ENCODE peak calls at places on chromosome 20, in four cellular contexts. F, Z, L and D are unnamed samples.

GRCh38 chr20:37356961-37357371 is 11.0 kb downstream of the SRC start:
- DNase-seq in L (peak; percentile 14), Z (no peak), F (no peak), D (no peak)

GRCh38 chr20:46087161-46087560 is 2.6 kb downstream of the NCOA5 start:
- DNase-seq in L (no peak), F (no peak), Z (no peak), D (no peak)

GRCh38 chr20:19256085-19256484 is 43.6 kb downstream of the SLC24A3 start:
- DNase-seq in F (no peak), L (no peak), Z (no peak), D (no peak)

GRCh38 chr20:19964289-19965263 is 52.6 kb upstream of the NAA20 start:
- DNase-seq in F (no peak), L (no peak), Z (no peak), D (no peak)

GRCh38 chr20:59829415-59830106 is 103.9 kb downstream of the SYCP2 start:
- DNase-seq in F (no peak), Z (no peak), L (no peak), D (no peak)

GRCh38 chr20:2285618-2286017 is 10.2 kb upstream of the TGM3 start:
- DNase-seq in L (no peak), F (no peak), Z (no peak), D (no peak)

GRCh38 chr20:43831496-43832065 is 83.1 kb upstream of the TOX2 start:
- DNase-seq in F (no peak), L (no peak), Z (no peak), D (no peak)

GRCh38 chr20:31837896-31838397 is 7.5 kb downstream of the FOXS1 start:
- DNase-seq in F (no peak), Z (no peak), L (no peak), D (peak; percentile 25)

DNA sequence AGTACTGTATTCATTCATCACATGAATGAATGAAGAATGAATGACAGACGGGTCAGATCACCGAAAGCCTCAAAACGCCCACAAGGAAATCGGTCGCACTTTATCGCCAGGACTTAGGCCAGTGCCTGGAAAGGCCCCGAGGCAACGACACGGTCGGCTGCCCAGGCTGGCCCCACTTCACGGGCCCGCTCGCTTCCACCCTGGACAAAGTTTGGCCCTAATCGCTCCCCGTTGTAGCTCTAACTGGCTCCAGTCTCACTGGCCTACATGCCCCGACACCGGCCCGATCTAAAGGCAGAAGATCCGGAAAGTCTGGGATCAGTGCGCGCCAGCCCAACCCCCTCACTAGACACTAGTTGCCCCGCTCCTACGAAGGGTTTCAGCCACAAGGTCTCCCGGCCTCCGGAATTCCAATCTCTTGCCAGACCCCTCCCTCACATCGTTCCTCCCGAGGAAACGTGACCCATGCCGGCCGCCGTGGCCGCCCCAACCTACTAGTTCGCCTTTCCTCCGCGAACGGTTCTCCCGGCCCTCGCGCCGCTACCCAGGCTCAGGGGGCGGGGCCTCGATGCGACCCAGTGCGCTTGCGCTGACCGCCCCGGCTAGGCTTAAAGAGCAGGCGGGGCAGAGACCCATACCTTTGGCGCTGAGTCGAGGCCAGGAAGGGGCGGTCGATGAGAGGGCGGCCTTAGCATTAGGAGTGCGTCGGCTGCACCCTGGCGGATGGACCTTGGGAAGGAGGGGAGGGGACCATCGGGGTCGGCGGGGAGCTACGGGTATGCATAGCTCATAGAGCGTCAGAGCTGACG is at the start of the genes GSS and MYH7B:
- DNase-seq in L (peak; percentile 96), F (peak; percentile 73), Z (peak; percentile 99), D (peak; percentile 97)
- TF ChIP-seq CTCF in L (peak; percentile 61), F (peak; percentile 70), Z (peak; percentile 68), D (no peak)

GRCh38 chr20:52864895-52865590 is 107.1 kb upstream of the TSHZ2 start:
- DNase-seq in L (no peak), F (no peak), Z (no peak), D (no peak)
- TF ChIP-seq REST in L (no peak), F (no peak), Z (no peak), D (no peak)

GRCh38 chr20:48348022-48348421 is 479.8 kb downstream of the PREX1 start:
- DNase-seq in F (no peak), Z (no peak), L (no peak), D (no peak)

GRCh38 chr20:48352042-48352441 is 475.8 kb downstream of the PREX1 start:
- DNase-seq in Z (no peak), F (no peak), L (no peak), D (no peak)

GRCh38 chr20:48349673-48350072 is 478.1 kb downstream of the PREX1 start:
- DNase-seq in F (no peak), L (no peak), Z (no peak), D (no peak)

GRCh38 chr20:48352628-48353027 is 475.2 kb downstream of the PREX1 start:
- DNase-seq in Z (no peak), L (no peak), F (no peak), D (no peak)

DNA sequence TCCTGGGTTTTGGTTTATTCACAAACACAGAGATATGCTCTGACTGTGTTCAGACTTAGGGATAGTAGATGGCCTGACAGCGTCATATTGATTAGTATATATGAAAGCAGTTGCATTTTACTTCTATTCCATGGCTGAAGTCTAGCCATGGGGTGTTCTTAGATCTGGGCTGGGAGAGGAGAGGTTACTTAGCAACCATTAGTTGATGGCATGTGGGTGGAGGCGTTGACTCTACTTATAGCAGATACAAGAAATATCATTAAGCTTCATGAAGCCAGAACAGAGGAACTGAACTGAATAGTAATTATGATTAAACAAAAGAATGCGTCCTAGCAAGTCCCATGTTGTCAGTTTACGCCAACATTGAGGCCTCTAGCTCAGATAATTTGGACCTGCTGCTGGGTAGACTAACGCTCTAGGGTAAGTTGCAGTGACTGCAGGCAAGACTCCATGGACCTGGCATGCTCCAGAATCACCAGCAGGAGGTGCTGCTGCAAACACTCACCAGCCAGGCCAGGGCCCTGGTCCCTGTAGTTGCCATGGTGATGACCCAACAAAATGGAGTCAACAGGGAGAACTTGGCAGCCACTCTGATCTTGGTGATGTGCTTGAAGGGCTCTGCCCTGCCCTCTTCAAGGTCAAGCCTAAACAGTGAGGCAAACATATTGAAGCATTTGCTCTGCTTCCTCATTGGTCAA is 477.4 kb downstream of the PREX1 start:
- DNase-seq in F (no peak), L (peak; percentile 56), Z (peak; percentile 81), D (peak; percentile 4)
- TF ChIP-seq CTCF in F (peak; percentile 21), L (peak; percentile 32), Z (peak; percentile 79), D (no peak)

GRCh38 chr20:23530937-23531567 is 37.2 kb downstream of the CST9L start:
- DNase-seq in L (no peak), F (no peak), Z (no peak), D (no peak)

GRCh38 chr20:23524146-23524545 is 33.2 kb downstream of the CST8 start:
- DNase-seq in L (no peak), Z (no peak), F (no peak), D (no peak)

GRCh38 chr20:23532533-23532932 is 35.8 kb downstream of the CST9L start:
- DNase-seq in Z (no peak), L (no peak), F (no peak), D (no peak)

GRCh38 chr20:23528867-23529431 is 38.0 kb downstream of the CST8 start:
- DNase-seq in F (no peak), Z (no peak), L (no peak), D (no peak)

DNA sequence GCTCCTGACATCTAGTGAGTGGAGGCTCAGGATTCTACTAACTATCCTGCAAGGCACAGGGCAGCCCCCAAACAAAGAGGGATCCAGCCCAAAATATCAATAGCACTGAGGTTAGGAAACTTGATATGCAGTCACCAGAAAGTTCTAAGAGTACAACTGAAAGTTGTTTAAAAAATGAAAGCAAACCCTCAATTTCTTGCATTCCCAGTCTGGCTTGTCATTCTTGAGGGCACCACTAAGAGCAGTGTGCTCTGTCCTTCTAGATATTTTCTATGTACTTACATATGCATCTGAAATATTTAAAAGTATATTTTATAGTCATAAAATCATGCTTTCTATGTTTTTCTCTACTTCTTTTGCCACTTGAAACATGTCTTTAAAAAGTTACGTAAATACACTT is 35.9 kb downstream of the CST8 start:
- DNase-seq in L (no peak), F (no peak), Z (no peak), D (no peak)
- TF ChIP-seq REST in L (no peak), F (no peak), Z (no peak), D (no peak)

GRCh38 chr20:47231382-47232042 is 125.0 kb downstream of the ZMYND8 start:
- DNase-seq in L (no peak), Z (no peak), F (no peak), D (no peak)
- TF ChIP-seq CTCF in L (peak; percentile 40), Z (no peak), F (no peak), D (no peak)

GRCh38 chr20:63163596-63164560 is 52.1 kb downstream of the YTHDF1 start:
- DNase-seq in L (no peak), Z (no peak), F (no peak), D (no peak)
- TF ChIP-seq REST in L (no peak), Z (no peak), F (no peak), D (no peak)

GRCh38 chr20:23320317-23320716 is 30.3 kb upstream of the NXT1 start:
- DNase-seq in Z (peak; percentile 47), L (peak; percentile 24), F (no peak), D (no peak)
- TF ChIP-seq CTCF in Z (peak; percentile 34), L (peak; percentile 57), F (peak; percentile 42), D (peak; percentile 47)

GRCh38 chr20:62358728-62359490 is 8.2 kb downstream of the LAMA5 start:
- DNase-seq in Z (no peak), L (no peak), F (no peak), D (no peak)

GRCh38 chr20:62359491-62360121 is 7.5 kb downstream of the LAMA5 start:
- DNase-seq in L (no peak), Z (no peak), F (peak; percentile 77), D (no peak)

GRCh38 chr20:62357681-62358080 is 9.4 kb downstream of the LAMA5 start:
- DNase-seq in Z (no peak), L (no peak), F (no peak), D (no peak)

GRCh38 chr20:62356948-62357667 is 10.0 kb downstream of the LAMA5 start:
- DNase-seq in F (no peak), Z (no peak), L (peak; percentile 66), D (no peak)

GRCh38 chr20:62358171-62358719 is 8.9 kb downstream of the LAMA5 start:
- DNase-seq in L (peak; percentile 79), F (no peak), Z (no peak), D (no peak)
- TF ChIP-seq REST in L (no peak), F (no peak), Z (no peak), D (no peak)

GRCh38 chr20:57270204-57270937 is 3.9 kb upstream of the BMP7 start:
- DNase-seq in Z (peak; percentile 47), L (no peak), F (no peak), D (no peak)
- TF ChIP-seq CTCF in Z (peak; percentile 32), L (no peak), F (no peak), D (no peak)